ENCODE peak calls at places on chromosomes 5 and 9, in nine cellular contexts. K is tibial artery, X is fibroblast of lung, T is A549, U is IMR-90, I is heart left ventricle, M is pancreas, J is GM23248, G is AG04450. Z is an unnamed sample.

GRCh38 chr5:54378707-54379106 is 68.3 kb upstream of the ARL15 start:
- DNase-seq in K (no peak), X (no peak), T (no peak), U (no peak), I (no peak), M (no peak), J (no peak), G (no peak), Z (no peak)

GRCh38 chr5:169650701-169651331 is 13.7 kb downstream of the DOCK2 start:
- DNase-seq in K (no peak), X (peak; percentile 91), T (peak; percentile 29), U (peak; percentile 91), I (no peak), M (no peak), J (peak; percentile 79), G (peak; percentile 26), Z (no peak)

GRCh38 chr9:88462191-88462590 is 72.8 kb upstream of the NXNL2 start:
- DNase-seq in K (no peak), X (peak; percentile 90), T (no peak), U (peak; percentile 79), I (no peak), M (no peak), J (peak; percentile 40), G (no peak), Z (no peak)

GRCh38 chr5:73625905-73626811 is at the start of gene ARHGEF28:
- DNase-seq in K (peak; percentile 26), X (peak; percentile 58), T (peak; percentile 77), U (peak; percentile 28), I (peak; percentile 47), M (peak; percentile 90), J (peak; percentile 82), G (no peak), Z (peak; percentile 36)

GRCh38 chr9:136250676-136251075 is 5.1 kb upstream of the QSOX2 start:
- DNase-seq in K (no peak), X (no peak), T (no peak), U (no peak), I (no peak), M (peak; percentile 53), J (no peak), G (no peak), Z (no peak)

GRCh38 chr9:22395585-22396205 is 50.9 kb upstream of the DMRTA1 start:
- DNase-seq in K (no peak), X (peak; percentile 83), T (peak; percentile 45), U (peak; percentile 2), I (no peak), M (no peak), J (peak; percentile 14), G (no peak), Z (no peak)

GRCh38 chr5:76074487-76074886 is 8.7 kb upstream of the SV2C start:
- DNase-seq in K (no peak), X (no peak), T (no peak), U (no peak), I (no peak), M (no peak), J (no peak), G (no peak), Z (no peak)

GRCh38 chr9:87157366-87158031 is 210.2 kb upstream of the GAS1 start:
- DNase-seq in K (no peak), X (peak; percentile 47), T (no peak), U (no peak), I (no peak), M (no peak), J (peak; percentile 57), G (no peak), Z (no peak)

GRCh38 chr5:175107865-175108264 is 336.1 kb downstream of the DRD1 start:
- DNase-seq in K (no peak), X (no peak), T (no peak), U (no peak), I (no peak), M (no peak), J (no peak), G (no peak), Z (no peak)

GRCh38 chr5:175113947-175114346 is 330.0 kb downstream of the DRD1 start:
- DNase-seq in K (no peak), X (no peak), T (no peak), U (no peak), I (no peak), M (no peak), J (no peak), G (no peak), Z (no peak)

GRCh38 chr5:175104682-175105081 is 339.3 kb downstream of the DRD1 start:
- DNase-seq in K (no peak), X (no peak), T (no peak), U (no peak), I (no peak), M (no peak), J (no peak), G (no peak), Z (no peak)

GRCh38 chr5:175107028-175107588 is 336.9 kb downstream of the DRD1 start:
- DNase-seq in K (no peak), X (no peak), T (no peak), U (no peak), I (no peak), M (no peak), J (no peak), G (no peak), Z (no peak)

DNA sequence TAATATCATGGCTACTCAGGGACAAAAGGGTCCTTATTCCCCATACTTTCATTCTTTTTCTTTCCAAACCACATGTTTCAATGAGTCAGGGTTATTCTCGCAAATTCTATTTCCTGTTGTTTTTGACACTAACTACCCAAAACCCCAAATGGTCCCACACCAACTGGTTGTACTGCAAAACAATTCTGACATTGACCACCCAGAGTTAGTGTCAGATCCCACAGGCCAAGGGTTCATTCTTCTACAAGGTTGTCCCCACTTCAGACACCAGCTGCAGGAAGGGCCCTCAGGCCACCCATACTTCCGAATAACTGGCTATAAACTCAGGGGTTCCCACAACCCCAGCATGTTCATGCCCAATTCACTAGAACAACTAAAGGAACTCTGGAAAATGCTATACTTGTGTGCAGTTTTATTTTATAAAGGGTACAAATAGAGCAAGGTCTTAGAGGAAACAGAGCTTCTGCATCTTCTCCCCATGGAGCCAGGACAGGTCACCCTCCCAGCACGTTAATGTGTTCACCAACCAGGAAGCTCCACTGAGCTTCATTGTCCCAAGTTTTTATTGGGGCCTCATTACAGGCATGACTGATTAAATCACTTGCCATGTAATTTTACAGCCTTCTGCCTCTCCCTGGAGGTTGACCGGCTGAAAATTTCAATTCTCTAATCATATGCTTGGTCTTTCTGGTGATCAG is 334.8 kb downstream of the DRD1 start:
- DNase-seq in K (no peak), X (no peak), T (no peak), U (no peak), I (no peak), M (no peak), J (no peak), G (no peak), Z (no peak)
- H3K27ac ChIP-seq in K (no peak overlapping the region), X (no peak overlapping the region), T (no peak overlapping the region), U (no peak overlapping the region), I (no peak overlapping the region), M (no peak overlapping the region), J (no peak overlapping the region), G (no peak overlapping the region), Z (no peak overlapping the region)

GRCh38 chr5:94538260-94538659 is 80.1 kb downstream of the KIAA0825 start:
- DNase-seq in K (no peak), X (no peak), T (no peak), U (no peak), I (no peak), M (no peak), J (no peak), G (no peak), Z (no peak)

GRCh38 chr5:94545870-94546625 is 72.4 kb downstream of the KIAA0825 start:
- DNase-seq in K (peak; percentile 29), X (no peak), T (no peak), U (no peak), I (no peak), M (no peak), J (no peak), G (no peak), Z (no peak)

GRCh38 chr5:94544784-94545318 is 73.6 kb downstream of the KIAA0825 start:
- DNase-seq in K (no peak), X (no peak), T (no peak), U (no peak), I (peak; percentile 31), M (no peak), J (no peak), G (no peak), Z (no peak)

GRCh38 chr5:94540856-94541494 is 77.4 kb downstream of the KIAA0825 start:
- DNase-seq in K (no peak), X (no peak), T (no peak), U (no peak), I (no peak), M (no peak), J (no peak), G (no peak), Z (no peak)

DNA sequence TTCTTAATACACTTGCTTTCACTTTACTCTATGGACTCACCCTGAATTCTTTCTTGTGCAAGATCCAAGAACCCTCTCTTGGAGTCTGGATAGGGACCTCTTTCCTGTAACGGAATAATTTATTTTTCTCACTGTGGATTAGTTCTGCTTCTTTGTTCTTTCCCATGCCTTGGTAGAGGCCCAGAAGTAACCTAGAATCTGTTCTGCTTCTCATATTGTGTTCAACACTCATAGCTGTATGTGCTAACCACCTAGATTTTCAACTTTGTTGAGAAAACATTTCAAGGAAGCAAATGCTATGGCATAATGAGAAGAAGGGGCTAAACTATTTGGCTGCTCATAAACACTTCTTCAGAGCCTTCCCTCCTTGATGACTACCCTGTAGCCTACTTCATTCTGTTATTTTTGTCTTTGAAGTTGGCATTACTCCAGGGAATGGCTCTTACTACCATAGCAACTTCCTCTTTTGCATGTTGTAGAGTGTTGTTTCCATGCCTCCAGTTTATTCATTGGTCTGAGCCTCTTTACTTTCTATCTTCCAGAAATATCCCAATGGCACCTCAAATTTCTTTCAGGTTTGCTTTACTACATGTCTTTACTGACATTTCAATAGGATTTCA is 74.3 kb downstream of the KIAA0825 start:
- DNase-seq in K (no peak), X (peak; percentile 45), T (no peak), U (peak; percentile 15), I (no peak), M (no peak), J (peak; percentile 46), G (no peak), Z (no peak)
- H3K9me3 ChIP-seq in K (no peaks in the 10 kb centered on the region), X (no peaks in the 10 kb centered on the region), T (peaks cover 9% of the 10 kb centered on the region), U (peaks cover 3% of the 10 kb centered on the region), I (peaks cover 4% of the 10 kb centered on the region), M (no peaks in the 10 kb centered on the region), J (peaks cover 3% of the 10 kb centered on the region), G (no peaks in the 10 kb centered on the region), Z (no peaks in the 10 kb centered on the region)

GRCh38 chr5:150108711-150109605 is 22.6 kb upstream of the CSF1R start:
- DNase-seq in K (no peak), X (no peak), T (no peak), U (no peak), I (no peak), M (no peak), J (no peak), G (no peak), Z (no peak)
- H3K27ac ChIP-seq in K (no peak overlapping the region), X (peak overlapping the region; percentile 23), T (no peak overlapping the region), U (peak overlapping the region; percentile 7), I (no peak overlapping the region), M (no peak overlapping the region), J (peak overlapping the region; percentile 53), G (peak overlapping the region; percentile 11), Z (no peak overlapping the region)

GRCh38 chr5:83096660-83097334 is 19.4 kb downstream of the XRCC4 start:
- DNase-seq in K (no peak), X (peak; percentile 72), T (no peak), U (peak; percentile 18), I (no peak), M (no peak), J (peak; percentile 51), G (no peak), Z (no peak)

GRCh38 chr5:83095973-83096539 is 18.7 kb downstream of the XRCC4 start:
- DNase-seq in K (no peak), X (peak; percentile 92), T (peak; percentile 62), U (peak; percentile 88), I (peak; percentile 42), M (no peak), J (peak; percentile 94), G (peak; percentile 41), Z (no peak)

GRCh38 chr5:83090169-83090568 is 12.8 kb downstream of the XRCC4 start:
- DNase-seq in K (no peak), X (no peak), T (no peak), U (no peak), I (no peak), M (no peak), J (no peak), G (no peak), Z (no peak)

GRCh38 chr5:83095163-83095972 is 18.0 kb downstream of the XRCC4 start:
- DNase-seq in K (no peak), X (no peak), T (no peak), U (no peak), I (no peak), M (no peak), J (no peak), G (no peak), Z (no peak)

DNA sequence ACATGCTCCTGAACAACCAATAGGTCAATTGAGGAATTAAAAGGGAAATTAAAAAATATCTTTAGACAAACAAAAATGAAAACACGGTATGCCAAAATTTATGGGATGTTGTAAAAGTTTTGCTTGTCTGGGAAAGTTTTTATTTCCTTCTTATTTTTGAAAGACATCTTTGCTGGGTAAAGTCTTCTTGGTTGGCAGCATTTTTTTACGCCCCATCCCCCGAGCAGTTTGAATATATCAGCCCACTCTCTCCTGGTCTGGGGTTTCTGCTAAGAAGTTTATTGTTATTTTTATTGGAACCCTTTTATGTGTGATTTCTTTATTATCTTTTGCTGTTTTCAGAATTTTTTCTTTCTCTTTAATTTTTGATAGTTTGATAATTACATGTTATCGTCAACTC is 16.3 kb downstream of the XRCC4 start:
- DNase-seq in K (no peak), X (no peak), T (no peak), U (no peak), I (no peak), M (no peak), J (no peak), G (no peak), Z (no peak)
- H3K9me3 ChIP-seq in K (peaks cover 15% of the 10 kb centered on the region), X (no peaks in the 10 kb centered on the region), T (peaks cover 4% of the 10 kb centered on the region), U (no peaks in the 10 kb centered on the region), I (peaks cover 26% of the 10 kb centered on the region), M (no peaks in the 10 kb centered on the region), J (no peaks in the 10 kb centered on the region), G (no peaks in the 10 kb centered on the region), Z (peaks cover 31% of the 10 kb centered on the region)